ENCODE peak calls at places on chromosome 21, in seven cellular contexts. M is IMR-90, Q is stomach, Y is HepG2, S is heart left ventricle, J is ovary, A is suprapubic skin. H is an unnamed sample. For H3K27me3, the result is how much of the 10 kb centered on the place peaks cover.

GRCh38 chr21:28215214-28215954 is 777.3 kb downstream of the LTN1 start:
- DNase-seq in M (peak), Q (no peak), Y (no peak), S (no peak), J (no peak), A (no peak), H (no peak)

GRCh38 chr21:46098303-46099141 is 610 bp downstream of the COL6A2 start:
- DNase-seq in M (no peak), Q (peak), Y (no peak), S (peak), J (peak), A (peak), H (no peak)

GRCh38 chr21:45576838-45577737 is 34.8 kb upstream of the SLC19A1 start:
- DNase-seq in M (no peak), Q (no peak), Y (no peak), S (no peak), J (peak), A (peak), H (no peak)

GRCh38 chr21:46183910-46184624 is at the start of gene SPATC1L:
- DNase-seq in M (peak), Q (peak), Y (peak), S (peak), J (peak), A (peak), H (peak)

GRCh38 chr21:29379517-29380054 is 80.9 kb downstream of the BACH1 start:
- DNase-seq in M (no peak), Q (no peak), Y (no peak), S (no peak), J (no peak), A (no peak), H (no peak)

GRCh38 chr21:20618878-20619277 is 379.3 kb upstream of the NCAM2 start:
- DNase-seq in M (no peak), Q (no peak), Y (no peak), S (no peak), J (no peak), A (no peak), H (no peak)

GRCh38 chr21:31124005-31124404 is 85.7 kb upstream of the KRTAP19-8 start:
- DNase-seq in M (no peak), Q (no peak), Y (no peak), S (no peak), J (no peak), A (no peak), H (no peak)

GRCh38 chr21:38306407-38306806 is 49.6 kb downstream of the KCNJ15 start:
- DNase-seq in M (peak), Q (no peak), Y (no peak), S (no peak), J (no peak), A (no peak), H (no peak)

GRCh38 chr21:44758141-44758561 is 43.5 kb downstream of the UBE2G2 start:
- DNase-seq in M (no peak), Q (no peak), Y (no peak), S (no peak), J (no peak), A (peak), H (no peak)

GRCh38 chr21:46083271-46084040 is 14.5 kb upstream of the COL6A2 start:
- DNase-seq in M (no peak), Q (no peak), Y (no peak), S (no peak), J (peak), A (no peak), H (no peak)

GRCh38 chr21:17585875-17586450 is 26.7 kb downstream of the BTG3 start:
- DNase-seq in M (peak), Q (no peak), Y (peak), S (no peak), J (no peak), A (no peak), H (no peak)

GRCh38 chr21:14874379-14874778 is 190.4 kb downstream of the NRIP1 start:
- DNase-seq in M (no peak), Q (no peak), Y (no peak), S (no peak), J (no peak), A (no peak), H (no peak)

GRCh38 chr21:45256912-45257672 is 30.6 kb downstream of the POFUT2 start:
- DNase-seq in M (no peak), Q (no peak), Y (no peak), S (no peak), J (no peak), A (peak), H (no peak)

GRCh38 chr21:31543191-31543590 is 116.3 kb upstream of the SOD1 start:
- DNase-seq in M (peak), Q (no peak), Y (no peak), S (no peak), J (peak), A (no peak), H (peak)

GRCh38 chr21:46498335-46499050 is 39.8 kb downstream of the DIP2A start:
- DNase-seq in M (peak), Q (no peak), Y (no peak), S (no peak), J (no peak), A (no peak), H (no peak)

GRCh38 chr21:26941436-26941835 is 25.5 kb downstream of the ADAMTS5 start:
- DNase-seq in M (peak), Q (no peak), Y (no peak), S (no peak), J (no peak), A (no peak), H (no peak)
- H3K27me3 ChIP-seq in M (under half), Q (under half), Y (under half), S (under half), J (under half), A (under half), H (under half)

GRCh38 chr21:32613436-32614043 is 1.4 kb upstream of the CFAP298 start:
- DNase-seq in M (no peak), Q (no peak), Y (no peak), S (no peak), J (no peak), A (no peak), H (no peak)

GRCh38 chr21:32611471-32611997 is 643 bp downstream of the CFAP298 start:
- DNase-seq in M (peak), Q (peak), Y (no peak), S (no peak), J (peak), A (no peak), H (no peak)

GRCh38 chr21:32612075-32612998 is at the start of gene CFAP298:
- DNase-seq in M (peak), Q (peak), Y (peak), S (peak), J (peak), A (peak), H (peak)

DNA sequence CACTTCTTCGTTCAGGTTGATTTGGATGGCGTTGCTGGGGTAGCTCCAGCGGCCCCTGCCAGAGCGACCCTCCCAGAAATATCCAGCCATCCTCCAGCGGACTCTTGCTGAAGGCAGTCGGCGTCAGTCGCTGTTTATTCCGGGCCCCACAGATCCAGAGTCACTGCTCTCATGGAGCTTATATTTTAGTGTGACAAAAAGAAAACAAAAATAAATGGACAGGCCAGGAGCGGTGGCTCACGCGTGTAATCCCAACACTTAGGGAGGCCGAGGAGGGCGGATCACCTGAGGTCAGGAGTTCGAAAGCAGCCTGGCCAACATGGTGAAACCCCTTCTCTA is 791 bp upstream of the CFAP298 start:
- DNase-seq in M (no peak), Q (no peak), Y (no peak), S (no peak), J (no peak), A (no peak), H (no peak)
- TF ChIP-seq POLR2A in M (no peak), Q (no peak), Y (no peak), S (no peak), J (no peak), A (no peak), H (no peak)

GRCh38 chr21:35873441-35873840 is 186.9 kb downstream of the SETD4 start:
- DNase-seq in M (no peak), Q (no peak), Y (no peak), S (no peak), J (no peak), A (no peak), H (no peak)
- H3K27me3 ChIP-seq in M (under half), Q (under half), Y (under half), S (under half), J (under half), A (under half), H (under half)

GRCh38 chr21:25561668-25562641 is 45.3 kb downstream of the MRPL39 start:
- DNase-seq in M (peak), Q (peak), Y (no peak), S (peak), J (peak), A (peak), H (peak)

GRCh38 chr21:25565272-25566199 is 41.7 kb downstream of the MRPL39 start:
- DNase-seq in M (no peak), Q (no peak), Y (no peak), S (no peak), J (no peak), A (no peak), H (no peak)

GRCh38 chr21:25562660-25563059 is 44.6 kb downstream of the MRPL39 start:
- DNase-seq in M (no peak), Q (no peak), Y (no peak), S (no peak), J (no peak), A (no peak), H (no peak)

GRCh38 chr21:25564349-25564948 is 42.8 kb downstream of the MRPL39 start:
- DNase-seq in M (no peak), Q (no peak), Y (no peak), S (no peak), J (no peak), A (no peak), H (no peak)

GRCh38 chr21:25563399-25564116 is 43.7 kb downstream of the MRPL39 start:
- DNase-seq in M (no peak), Q (no peak), Y (no peak), S (no peak), J (no peak), A (no peak), H (no peak)
- TF ChIP-seq POLR2A in M (no peak), Q (no peak), Y (no peak), S (no peak), J (no peak), A (no peak), H (no peak)

DNA sequence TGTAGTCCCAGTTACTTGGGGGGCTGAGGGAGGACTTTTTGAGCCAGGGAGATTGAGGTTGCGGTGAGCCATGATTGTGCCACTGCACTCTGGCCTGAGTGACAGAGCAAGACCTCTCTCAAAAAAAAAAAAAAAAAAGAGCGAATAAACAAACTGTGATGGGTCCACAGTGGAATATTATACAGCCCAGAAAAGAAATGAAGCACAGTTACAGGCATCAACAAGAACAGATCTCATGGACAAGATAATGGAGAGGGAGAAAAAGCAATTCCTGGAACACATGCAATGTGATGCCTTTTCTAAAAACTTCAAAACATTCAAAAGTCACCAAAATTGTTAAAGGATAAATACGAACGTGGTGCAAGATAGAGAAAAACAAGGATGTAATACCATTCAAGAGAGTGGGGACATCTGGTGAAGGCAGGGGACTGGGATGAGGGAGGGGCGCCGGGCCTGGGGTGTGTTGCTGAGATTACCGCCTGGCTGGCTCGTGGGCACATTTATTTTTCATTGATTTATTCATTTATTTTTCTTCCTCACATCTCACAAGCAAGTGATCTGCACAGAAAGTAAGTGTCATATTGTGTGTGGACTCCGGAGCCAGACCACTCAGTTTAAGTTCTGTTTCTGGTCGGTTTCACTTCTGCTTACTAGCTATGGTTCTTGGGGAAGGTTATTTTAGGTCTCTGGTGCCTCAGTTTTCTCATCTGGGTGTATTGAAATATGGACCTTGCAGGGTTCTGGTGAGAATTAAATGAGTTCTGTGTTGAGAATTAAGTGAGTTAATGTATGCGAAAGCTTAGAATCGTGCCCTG is 30.1 kb downstream of the ABCG1 start:
- DNase-seq in M (no peak), Q (no peak), Y (no peak), S (no peak), J (no peak), A (no peak), H (no peak)
- H3K27me3 ChIP-seq in M (under half), Q (under half), Y (under half), S (under half), J (under half), A (under half), H (under half)

DNA sequence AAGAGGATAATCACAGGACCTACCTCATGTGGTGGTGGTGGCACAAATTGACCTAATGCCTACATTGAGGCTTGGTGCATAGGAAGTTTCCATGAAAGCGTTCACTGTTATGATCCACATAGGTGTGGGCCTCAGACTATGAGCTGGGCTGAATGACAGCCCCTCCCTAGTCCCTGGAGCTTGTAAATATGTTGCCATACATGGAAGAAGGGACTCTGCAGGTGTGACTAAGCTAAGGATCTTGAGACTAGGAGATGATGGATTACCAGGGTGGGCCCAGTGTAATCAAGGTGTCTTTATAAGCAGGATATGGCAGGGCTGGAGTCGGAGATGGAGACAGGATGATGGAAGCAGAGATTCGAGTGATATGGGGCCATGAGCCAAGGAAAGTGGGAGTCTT is 31.0 kb upstream of the KCNE1 start:
- DNase-seq in M (no peak), Q (no peak), Y (no peak), S (no peak), J (no peak), A (no peak), H (no peak)
- TF ChIP-seq POLR2A in M (no peak), Q (no peak), Y (no peak), S (no peak), J (no peak), A (no peak), H (no peak)

GRCh38 chr21:34824314-34824713 is 155.5 kb downstream of the CLIC6 start:
- DNase-seq in M (no peak), Q (no peak), Y (no peak), S (no peak), J (no peak), A (no peak), H (no peak)

GRCh38 chr21:34820051-34820450 is 151.3 kb downstream of the CLIC6 start:
- DNase-seq in M (no peak), Q (no peak), Y (no peak), S (no peak), J (no peak), A (no peak), H (no peak)

GRCh38 chr21:34821717-34822116 is 152.9 kb downstream of the CLIC6 start:
- DNase-seq in M (no peak), Q (no peak), Y (no peak), S (no peak), J (no peak), A (no peak), H (no peak)

GRCh38 chr21:34822957-34823356 is 154.2 kb downstream of the CLIC6 start:
- DNase-seq in M (peak), Q (no peak), Y (no peak), S (no peak), J (no peak), A (no peak), H (no peak)

DNA sequence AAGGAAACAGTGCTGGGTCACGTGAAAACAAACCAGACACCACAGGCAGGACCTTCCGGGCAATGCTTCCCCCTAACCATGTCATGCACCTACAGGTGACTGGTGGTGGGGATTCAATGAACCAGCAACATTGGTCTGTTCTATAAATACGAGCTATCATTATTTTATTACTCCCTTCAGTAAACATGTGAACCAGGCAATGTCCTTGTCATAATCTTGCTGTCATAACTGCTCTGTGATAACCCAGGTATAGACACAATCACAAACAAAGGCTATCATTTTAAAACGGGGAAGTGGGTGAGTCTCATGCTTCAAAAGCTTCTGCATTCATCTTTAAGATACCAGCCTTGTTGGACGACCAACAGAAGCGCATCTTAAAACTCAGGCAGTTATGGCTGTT is 153.4 kb downstream of the CLIC6 start:
- DNase-seq in M (no peak), Q (no peak), Y (no peak), S (no peak), J (no peak), A (no peak), H (no peak)
- H3K27me3 ChIP-seq in M (under half), Q (under half), Y (under half), S (under half), J (under half), A (under half), H (under half)

H was measured in tibial nerve.